ENCODE peak calls at places on chromosomes 11 and 22, in seven cellular contexts. D, K, E, O, W, C and T are unnamed samples.

GRCh38 chr11:134604886-134605285 is 192.8 kb upstream of the B3GAT1 start:
- DNase-seq in D (no peak), K (no peak), E (no peak), O (no peak), W (no peak), C (no peak), T (no peak)

GRCh38 chr22:39314251-39314971 is 5.0 kb downstream of the RPL3 start:
- DNase-seq in D (no peak), K (no peak), E (peak; percentile 40), O (no peak), W (no peak), C (no peak), T (no peak)

GRCh38 chr11:77753230-77753629 is 67.3 kb downstream of the RSF1 start:
- DNase-seq in D (no peak), K (no peak), E (no peak), O (no peak), W (no peak), C (no peak), T (no peak)

GRCh38 chr11:71210861-71211260 is 41.5 kb downstream of the SHANK2 start:
- DNase-seq in D (no peak), K (no peak), E (no peak), O (no peak), W (no peak), C (peak; percentile 56), T (no peak)

GRCh38 chr11:116512841-116513240 is 259.9 kb downstream of the BUD13 start:
- DNase-seq in D (no peak), K (no peak), E (no peak), O (no peak), W (no peak), C (no peak), T (no peak)

GRCh38 chr11:44905131-44905866 is 45.4 kb downstream of the TP53I11 start:
- DNase-seq in D (no peak), K (no peak), E (no peak), O (no peak), W (no peak), C (no peak), T (no peak)

GRCh38 chr11:11397043-11397415 is 44.0 kb upstream of the CSNK2A3 start:
- DNase-seq in D (no peak), K (no peak), E (no peak), O (no peak), W (no peak), C (no peak), T (no peak)

GRCh38 chr11:67120456-67120855 is 1.4 kb downstream of the KDM2A start:
- DNase-seq in D (no peak), K (no peak), E (no peak), O (no peak), W (no peak), C (no peak), T (no peak)

GRCh38 chr22:44369241-44369652 is 56.5 kb upstream of the SHISAL1 start:
- DNase-seq in D (no peak), K (no peak), E (no peak), O (no peak), W (no peak), C (peak; percentile 45), T (no peak)

GRCh38 chr11:83523676-83524075 is 237.5 kb upstream of the CCDC90B start:
- DNase-seq in D (no peak), K (no peak), E (peak; percentile 5), O (no peak), W (no peak), C (no peak), T (no peak)

GRCh38 chr11:76783901-76784813 is 1.0 kb downstream of the TSKU start:
- DNase-seq in D (no peak), K (peak; percentile 91), E (no peak), O (no peak), W (peak; percentile 52), C (peak; percentile 77), T (no peak)

GRCh38 chr11:62702241-62702640 is 5.0 kb downstream of the BSCL2 start:
- DNase-seq in D (no peak), K (no peak), E (peak; percentile 51), O (no peak), W (no peak), C (no peak), T (peak; percentile 13)

GRCh38 chr22:28810839-28811491 is 10.6 kb upstream of the XBP1 start:
- DNase-seq in D (no peak), K (no peak), E (no peak), O (no peak), W (no peak), C (no peak), T (no peak)

GRCh38 chr11:3964056-3964455 is 108.6 kb downstream of the STIM1 start:
- DNase-seq in D (no peak), K (no peak), E (no peak), O (no peak), W (no peak), C (no peak), T (no peak)

DNA sequence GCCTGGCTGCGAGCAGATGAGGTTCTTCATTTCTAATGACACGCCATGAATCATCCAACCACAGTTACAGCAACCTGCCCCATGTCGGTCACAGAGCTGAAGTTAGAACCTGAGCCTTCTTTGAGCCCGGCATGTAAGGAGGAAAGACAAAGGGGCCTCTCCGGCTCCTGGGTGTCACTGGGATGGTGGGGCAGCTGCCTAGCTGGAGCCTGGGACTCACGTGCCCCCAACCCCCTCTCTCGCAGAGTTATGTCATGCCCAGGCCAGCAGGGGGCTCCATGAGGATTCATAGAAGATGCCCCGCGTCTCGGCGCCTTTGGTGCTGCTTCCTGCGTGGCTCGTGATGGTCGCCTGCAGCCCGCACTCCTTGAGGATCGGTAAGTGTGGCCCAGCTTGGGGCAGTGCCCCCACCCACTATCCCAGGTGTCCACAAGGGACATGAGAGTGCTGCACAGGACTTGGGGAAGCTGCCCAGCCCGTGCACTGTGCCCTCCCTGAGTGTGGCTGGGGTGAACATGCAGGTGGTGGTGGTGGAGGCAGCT is 148.5 kb downstream of the GRIK4 start:
- DNase-seq in D (no peak), K (peak; percentile 55), E (peak; percentile 75), O (no peak), W (peak; percentile 35), C (no peak), T (peak; percentile 63)
- TF ChIP-seq CTCF in D (no peak), K (peak; percentile 38), E (peak; percentile 64), O (peak; percentile 32), W (no peak), C (peak; percentile 11), T (peak; percentile 60)

GRCh38 chr11:114395776-114396175 is 4.5 kb downstream of the C11orf71 start:
- DNase-seq in D (no peak), K (no peak), E (no peak), O (no peak), W (peak; percentile 7), C (no peak), T (no peak)
- TF ChIP-seq CTCF in D (no peak), K (no peak), E (peak; percentile 17), O (peak; percentile 37), W (no peak), C (peak; percentile 11), T (no peak)

DNA sequence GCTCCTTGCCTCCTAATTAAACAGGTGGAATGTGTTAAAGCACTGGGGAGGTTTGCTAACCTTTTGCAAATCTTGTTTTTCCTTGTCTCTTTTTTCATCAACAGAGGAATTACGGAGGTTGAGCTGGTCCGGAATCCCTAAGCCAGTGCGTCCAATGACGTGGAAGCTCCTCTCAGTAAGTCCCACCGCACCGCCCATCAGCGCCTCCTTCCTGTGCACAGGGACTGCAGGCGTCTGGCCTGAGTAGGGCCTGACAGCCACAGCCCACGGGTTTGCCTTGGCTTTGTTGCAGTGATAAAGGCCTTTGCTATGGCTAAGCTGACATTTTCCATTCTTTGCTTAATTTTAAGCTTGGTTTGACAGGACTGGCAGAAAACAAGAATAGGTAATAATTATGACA is 116.1 kb downstream of the TBC1D22A start:
- DNase-seq in D (no peak), K (no peak), E (no peak), O (no peak), W (no peak), C (no peak), T (no peak)
- TF ChIP-seq CTCF in D (no peak), K (no peak), E (no peak), O (no peak), W (no peak), C (no peak), T (no peak)

DNA sequence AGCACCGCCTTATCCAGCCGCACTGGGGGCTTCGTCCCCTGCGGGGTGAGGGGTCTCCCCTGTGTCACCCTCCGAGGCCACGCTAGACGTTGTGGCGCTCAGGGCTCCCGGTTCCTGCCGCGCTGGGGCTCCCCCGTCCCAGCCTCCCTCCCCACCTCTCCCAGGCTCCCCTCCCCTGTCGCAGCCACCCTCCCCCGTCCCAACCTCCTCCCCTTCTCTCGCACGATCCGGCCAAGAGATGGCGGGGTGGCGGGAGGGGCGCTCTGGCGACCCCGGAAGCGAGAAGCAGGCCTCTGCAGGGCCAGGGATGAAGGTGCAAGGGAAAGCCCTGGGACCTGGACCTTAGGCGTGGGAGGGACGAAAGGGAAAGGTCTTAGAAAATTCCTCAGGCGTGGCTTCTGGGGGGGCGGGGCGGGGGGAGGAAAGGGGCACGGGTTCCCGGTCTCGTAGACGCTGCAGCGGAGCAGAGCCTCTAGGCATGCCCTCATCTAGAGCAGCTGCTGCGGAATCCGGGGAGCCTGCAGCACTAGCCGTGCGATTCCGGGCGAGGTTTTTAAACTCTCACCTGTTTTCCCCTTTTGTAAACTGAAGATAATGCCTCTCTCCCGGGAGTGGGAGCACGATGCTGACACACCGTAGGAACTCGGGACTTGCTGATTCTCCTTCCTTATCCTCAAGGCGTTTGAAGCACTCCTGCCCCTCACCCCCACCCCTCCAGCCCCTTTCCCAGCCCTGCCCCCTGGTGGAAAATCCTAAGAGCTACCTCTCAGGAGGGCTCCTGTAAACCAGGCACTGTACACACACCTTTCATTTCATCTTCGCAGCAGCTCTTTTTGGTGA is 14.4 kb downstream of the KCNJ5 start:
- DNase-seq in D (peak; percentile 58), K (peak; percentile 56), E (peak; percentile 15), O (no peak), W (peak; percentile 69), C (no peak), T (peak; percentile 70)
- TF ChIP-seq CTCF in D (no peak), K (peak; percentile 23), E (peak; percentile 37), O (peak; percentile 49), W (peak; percentile 39), C (no peak), T (no peak)